ENCODE peak calls at places on chromosomes 1 and 21, in ten cellular contexts. T is B cell, O is HFF-Myc, S is nephron progenitor cell, X is keratinocyte, Q is fibroblast of lung, V is WTC11, Z is tibial nerve, D is bronchial epithelial cell, I is thoracic aorta. C is an unnamed sample.

GRCh38 chr1:77874804-77875445 is 13.5 kb upstream of the NEXN start:
- DNase-seq in T (no peak), O (no peak), S (no peak), X (peak), Q (peak), V (no peak), Z (no peak), D (peak), I (no peak), C (peak)

GRCh38 chr1:1173793-1174415 is at the start of gene TTLL10:
- DNase-seq in T (peak), O (no peak), S (peak), X (no peak), Q (no peak), V (peak), Z (no peak), D (no peak), I (no peak), C (no peak)

GRCh38 chr1:152109231-152109997 is 5.8 kb downstream of the TCHH start:
- DNase-seq in T (no peak), O (no peak), S (no peak), X (no peak), Q (no peak), V (peak), Z (no peak), D (no peak), I (no peak), C (no peak)

GRCh38 chr1:106962591-106962990 is 93.9 kb upstream of the PRMT6 start:
- DNase-seq in T (no peak), O (no peak), S (no peak), X (no peak), Q (no peak), V (no peak), Z (no peak), D (peak), I (no peak), C (peak)

GRCh38 chr1:153774780-153775431 is at the start of gene SLC27A3:
- DNase-seq in T (no peak), O (no peak), S (peak), X (no peak), Q (peak), V (peak), Z (peak), D (peak), I (no peak), C (peak)

GRCh38 chr1:29482991-29483390 is 246.7 kb downstream of the PTPRU start:
- DNase-seq in T (no peak), O (no peak), S (no peak), X (no peak), Q (no peak), V (no peak), Z (no peak), D (no peak), I (no peak), C (no peak)

GRCh38 chr1:75937034-75937433 is 4.8 kb upstream of the ASB17 start:
- DNase-seq in T (no peak), O (peak), S (no peak), X (no peak), Q (peak), V (no peak), Z (no peak), D (peak), I (no peak), C (peak)

GRCh38 chr1:154752273-154753030 is 117.6 kb downstream of the KCNN3 start:
- DNase-seq in T (no peak), O (no peak), S (no peak), X (no peak), Q (no peak), V (no peak), Z (no peak), D (no peak), I (no peak), C (no peak)

GRCh38 chr21:43361493-43362296 is 65.2 kb downstream of the SIK1 start:
- DNase-seq in T (peak), O (peak), S (no peak), X (peak), Q (no peak), V (no peak), Z (peak), D (peak), I (no peak), C (peak)

GRCh38 chr1:181583598-181583997 is 100.3 kb downstream of the CACNA1E start:
- DNase-seq in T (no peak), O (no peak), S (no peak), X (no peak), Q (no peak), V (peak), Z (no peak), D (peak), I (no peak), C (no peak)

GRCh38 chr1:157868664-157869063 is 27.1 kb upstream of the CD5L start:
- DNase-seq in T (no peak), O (no peak), S (no peak), X (no peak), Q (no peak), V (no peak), Z (no peak), D (no peak), I (no peak), C (no peak)

GRCh38 chr21:41706678-41707077 is 60.2 kb downstream of the RIPK4 start:
- DNase-seq in T (no peak), O (no peak), S (no peak), X (no peak), Q (peak), V (no peak), Z (no peak), D (peak), I (no peak), C (peak)

GRCh38 chr1:186498695-186499389 is 37.9 kb upstream of the PDC start:
- DNase-seq in T (no peak), O (peak), S (no peak), X (no peak), Q (peak), V (no peak), Z (no peak), D (peak), I (no peak), C (peak)

GRCh38 chr1:235883261-235883927 is 16.7 kb upstream of the LYST start:
- DNase-seq in T (no peak), O (peak), S (no peak), X (no peak), Q (peak), V (no peak), Z (peak), D (peak), I (peak), C (peak)

GRCh38 chr1:90879281-90879680 is 142.6 kb downstream of the ZNF644 start:
- DNase-seq in T (no peak), O (no peak), S (no peak), X (no peak), Q (peak), V (no peak), Z (no peak), D (peak), I (no peak), C (peak)

GRCh38 chr1:41805771-41806471 is 112.8 kb downstream of the HIVEP3 start:
- DNase-seq in T (no peak), O (no peak), S (no peak), X (no peak), Q (no peak), V (no peak), Z (no peak), D (no peak), I (no peak), C (no peak)

GRCh38 chr1:224828691-224829090 is 100.8 kb upstream of the DNAH14 start:
- DNase-seq in T (no peak), O (peak), S (no peak), X (no peak), Q (peak), V (no peak), Z (no peak), D (no peak), I (no peak), C (peak)

GRCh38 chr1:189619682-189620332 is 857.9 kb downstream of the BRINP3 start:
- DNase-seq in T (no peak), O (peak), S (no peak), X (peak), Q (peak), V (no peak), Z (no peak), D (peak), I (no peak), C (peak)

GRCh38 chr1:229001467-229001866 is 266.2 kb downstream of the RHOU start:
- DNase-seq in T (no peak), O (no peak), S (no peak), X (peak), Q (no peak), V (no peak), Z (no peak), D (peak), I (no peak), C (no peak)

GRCh38 chr1:14826172-14826636 is 227.7 kb downstream of the KAZN start:
- DNase-seq in T (no peak), O (peak), S (no peak), X (no peak), Q (peak), V (no peak), Z (peak), D (no peak), I (no peak), C (peak)

GRCh38 chr1:228271701-228272251 is 63.9 kb downstream of the OBSCN start:
- DNase-seq in T (no peak), O (no peak), S (no peak), X (no peak), Q (no peak), V (no peak), Z (no peak), D (no peak), I (no peak), C (no peak)

GRCh38 chr1:1614204-1614953 is 921 bp upstream of the MIB2 start:
- DNase-seq in T (no peak), O (no peak), S (peak), X (no peak), Q (peak), V (peak), Z (no peak), D (peak), I (no peak), C (peak)

GRCh38 chr1:172408958-172409357 is 11.5 kb upstream of the C1orf105 start:
- DNase-seq in T (no peak), O (no peak), S (no peak), X (no peak), Q (peak), V (no peak), Z (no peak), D (no peak), I (no peak), C (peak)

GRCh38 chr21:26833460-26833939 is 11.7 kb downstream of the ADAMTS1 start:
- DNase-seq in T (no peak), O (no peak), S (no peak), X (no peak), Q (no peak), V (no peak), Z (no peak), D (no peak), I (no peak), C (no peak)

GRCh38 chr1:54805981-54806381 is 4.9 kb upstream of the TTC22 start:
- DNase-seq in T (no peak), O (no peak), S (no peak), X (no peak), Q (no peak), V (no peak), Z (no peak), D (no peak), I (no peak), C (no peak)

DNA sequence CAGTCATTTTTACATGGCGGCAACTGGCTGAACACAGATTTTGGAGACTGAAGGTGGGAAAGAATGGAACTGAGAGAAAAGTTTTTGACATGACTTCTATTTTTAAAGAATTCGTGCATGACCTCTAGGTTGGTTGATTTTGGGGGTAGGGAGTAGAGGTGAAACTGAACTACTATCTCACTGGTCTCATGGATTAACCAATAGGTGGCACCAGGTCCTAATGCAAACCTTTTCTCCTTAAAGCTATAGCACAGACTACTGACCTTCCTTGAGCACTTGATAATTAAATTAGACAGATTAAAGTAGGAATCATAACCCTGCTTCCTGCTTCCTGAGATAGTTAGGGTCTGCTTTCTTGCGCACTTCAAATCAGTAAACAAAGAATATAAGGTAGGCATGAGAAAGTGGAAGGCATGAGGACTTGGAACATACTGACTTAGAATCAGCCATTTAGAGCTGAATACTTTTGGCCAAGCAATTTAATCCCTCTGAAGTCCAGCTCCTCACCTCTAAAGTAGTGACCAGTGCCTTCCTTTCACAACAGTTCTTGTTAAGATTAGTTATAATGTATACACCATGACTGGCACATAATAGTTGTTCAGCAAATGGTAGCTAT is 206.0 kb downstream of the CENPF start:
- DNase-seq in T (no peak), O (peak), S (no peak), X (no peak), Q (peak), V (no peak), Z (no peak), D (peak), I (no peak), C (peak)
- TF ChIP-seq CTCF in T (no peak), O (peak), S (peak), X (peak), Q (peak), V (no peak), Z (no peak), D (peak), I (no peak), C (peak)

GRCh38 chr1:31669786-31670582 is 25.3 kb upstream of the PEF1 start:
- DNase-seq in T (peak), O (no peak), S (no peak), X (peak), Q (peak), V (no peak), Z (peak), D (peak), I (peak), C (peak)
- TF ChIP-seq CTCF in T (no peak), O (no peak), S (no peak), X (peak), Q (no peak), V (no peak), Z (no peak), D (peak), I (peak), C (no peak)

DNA sequence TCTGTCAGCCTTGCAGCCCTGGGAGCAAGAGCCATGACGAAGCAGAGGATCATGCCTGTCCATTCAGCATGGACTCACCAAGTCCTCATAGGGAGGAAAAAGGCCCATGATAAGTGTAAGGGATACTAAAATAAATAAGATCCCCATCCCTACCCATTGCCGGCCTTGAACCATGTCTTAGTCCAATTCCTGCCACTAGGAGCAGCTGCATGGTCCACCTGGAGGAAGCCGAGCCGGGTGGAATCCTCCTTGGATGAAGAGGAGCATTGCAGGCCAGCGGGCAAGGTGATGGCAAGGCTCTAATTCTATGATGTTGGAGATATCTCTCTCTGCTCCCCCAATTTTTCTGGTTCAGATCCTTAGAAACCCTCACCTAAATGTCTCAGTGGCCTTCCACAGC is 38.7 kb upstream of the SYT6 start:
- DNase-seq in T (no peak), O (no peak), S (no peak), X (no peak), Q (no peak), V (no peak), Z (no peak), D (no peak), I (no peak), C (no peak)
- TF ChIP-seq CTCF in T (no peak), O (no peak), S (no peak), X (no peak), Q (no peak), V (no peak), Z (no peak), D (no peak), I (no peak), C (no peak)

GRCh38 chr1:26190373-26190987 is at the start of gene CATSPER4:
- DNase-seq in T (no peak), O (no peak), S (peak), X (no peak), Q (peak), V (peak), Z (no peak), D (peak), I (no peak), C (peak)
- TF ChIP-seq CTCF in T (no peak), O (no peak), S (peak), X (peak), Q (no peak), V (peak), Z (no peak), D (peak), I (no peak), C (peak)

DNA sequence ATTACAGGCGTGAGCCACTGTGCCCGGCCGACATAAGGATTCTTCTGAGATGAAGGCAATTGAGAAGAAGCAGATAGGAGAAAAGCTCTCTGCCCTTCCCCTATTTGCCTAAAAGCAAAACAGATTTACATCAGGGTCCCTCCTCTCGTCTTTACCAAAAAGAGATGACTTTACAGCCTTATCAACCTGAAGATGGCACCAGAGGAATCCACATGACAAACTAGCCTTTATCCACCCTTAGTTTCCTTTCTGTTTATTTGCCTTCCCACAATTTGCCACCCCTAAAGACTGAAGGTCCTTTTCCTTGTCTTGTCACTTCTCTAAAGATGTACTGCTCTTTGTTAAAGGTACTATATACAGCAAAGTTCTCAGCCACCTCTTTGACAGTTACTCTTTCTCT is 70.7 kb upstream of the KRTAP19-8 start:
- DNase-seq in T (no peak), O (no peak), S (no peak), X (no peak), Q (peak), V (no peak), Z (no peak), D (peak), I (no peak), C (peak)
- TF ChIP-seq CTCF in T (no peak), O (no peak), S (no peak), X (peak), Q (no peak), V (no peak), Z (peak), D (peak), I (no peak), C (peak)

GRCh38 chr1:165562576-165562975 is 18.8 kb downstream of the LRRC52 start:
- DNase-seq in T (no peak), O (no peak), S (no peak), X (no peak), Q (peak), V (no peak), Z (no peak), D (peak), I (no peak), C (peak)

GRCh38 chr1:165564561-165564960 is 20.8 kb downstream of the LRRC52 start:
- DNase-seq in T (no peak), O (no peak), S (no peak), X (no peak), Q (no peak), V (no peak), Z (no peak), D (no peak), I (no peak), C (no peak)

GRCh38 chr1:165561257-165561656 is 17.5 kb downstream of the LRRC52 start:
- DNase-seq in T (no peak), O (no peak), S (no peak), X (no peak), Q (no peak), V (no peak), Z (no peak), D (no peak), I (no peak), C (no peak)

GRCh38 chr1:165563551-165563950 is 19.8 kb downstream of the LRRC52 start:
- DNase-seq in T (no peak), O (no peak), S (no peak), X (no peak), Q (no peak), V (no peak), Z (no peak), D (no peak), I (no peak), C (no peak)

DNA sequence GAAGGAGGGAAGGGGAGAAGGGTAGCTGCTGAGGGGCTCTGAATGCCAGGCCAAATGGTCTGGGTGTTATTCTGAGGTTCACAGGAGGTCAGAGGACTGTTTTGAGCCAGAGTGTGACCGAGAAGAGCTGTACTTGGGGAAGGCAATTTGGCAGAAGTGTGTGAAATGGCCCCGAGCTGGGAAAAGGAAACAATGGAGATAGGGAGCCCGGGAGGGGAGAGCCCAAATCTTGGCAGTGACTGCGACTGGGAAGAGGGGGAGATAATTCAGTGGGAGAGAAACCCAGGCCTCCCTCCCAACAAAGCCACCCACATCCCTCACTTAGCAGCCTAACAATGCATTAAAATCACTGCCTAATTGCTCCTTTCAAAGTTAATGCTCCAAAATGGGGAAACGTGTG is 17.0 kb downstream of the LRRC52 start:
- DNase-seq in T (no peak), O (no peak), S (no peak), X (no peak), Q (no peak), V (no peak), Z (no peak), D (no peak), I (no peak), C (no peak)
- TF ChIP-seq CTCF in T (no peak), O (no peak), S (no peak), X (no peak), Q (no peak), V (no peak), Z (no peak), D (no peak), I (no peak), C (no peak)